ENCODE peak calls at places on chromosome 2, in six cellular contexts. S is IMR-90, M is fibroblast of mammary gland, K is left ventricle myocardium superior, V is choroid plexus epithelial cell, Q is NCI-H226. G is an unnamed sample.

GRCh38 chr2:196233808-196234501 is 62.6 kb upstream of the STK17B start:
- DNase-seq in Q (no peak), M (peak; percentile 36), K (no peak), V (peak; percentile 60), S (peak; percentile 27), G (peak; percentile 54)

GRCh38 chr2:133674433-133675331 is 106.4 kb upstream of the NCKAP5 start:
- DNase-seq in K (peak; percentile 55), S (peak; percentile 90), Q (no peak), M (peak; percentile 52), V (peak; percentile 93), G (peak; percentile 85)

GRCh38 chr2:160417745-160418397 is 75.7 kb downstream of the RBMS1 start:
- DNase-seq in K (no peak), M (peak; percentile 94), S (peak; percentile 95), Q (peak; percentile 96), V (peak; percentile 75), G (peak; percentile 86)

GRCh38 chr2:51673628-51674027 is 641.7 kb upstream of the NRXN1 start:
- DNase-seq in Q (no peak), K (no peak), S (no peak), V (no peak), M (no peak), G (no peak)

GRCh38 chr2:101151141-101151858 is at the start of gene TBC1D8:
- DNase-seq in M (peak; percentile 75), V (peak; percentile 71), S (peak; percentile 68), K (peak; percentile 94), Q (peak; percentile 77), G (peak; percentile 74)

GRCh38 chr2:189204322-189204941 is 24.9 kb upstream of the COL5A2 start:
- DNase-seq in K (no peak), V (peak; percentile 77), M (peak; percentile 77), S (peak; percentile 67), Q (no peak), G (peak; percentile 80)

GRCh38 chr2:95359035-95359434 is 43.5 kb upstream of the FAHD2A start:
- DNase-seq in S (peak; percentile 73), Q (peak; percentile 77), K (no peak), M (peak; percentile 65), V (peak; percentile 55), G (peak; percentile 76)

GRCh38 chr2:207008105-207008990 is 69.0 kb downstream of the CPO start:
- DNase-seq in S (peak; percentile 23), V (peak; percentile 23), K (no peak), M (peak; percentile 35), Q (peak; percentile 46), G (peak; percentile 17)

GRCh38 chr2:219041252-219041651 is at the start of gene CFAP65:
- DNase-seq in M (peak; percentile 56), Q (no peak), S (peak; percentile 58), K (no peak), V (peak; percentile 71), G (peak; percentile 53)

GRCh38 chr2:9229470-9229820 is 22.8 kb downstream of the ASAP2 start:
- DNase-seq in Q (no peak), V (no peak), S (no peak), K (no peak), M (no peak), G (no peak)

GRCh38 chr2:33291278-33292013 is 185.0 kb upstream of the RASGRP3 start:
- DNase-seq in K (no peak), M (peak; percentile 84), V (peak; percentile 72), S (peak; percentile 86), Q (peak; percentile 40), G (peak; percentile 90)

GRCh38 chr2:217030081-217030480 is 170.2 kb upstream of the TNP1 start:
- DNase-seq in K (no peak), Q (no peak), S (no peak), V (no peak), M (no peak), G (no peak)

GRCh38 chr2:207603486-207603885 is 21.7 kb downstream of the METTL21A start:
- DNase-seq in S (no peak), K (no peak), Q (no peak), V (no peak), M (no peak), G (no peak)

GRCh38 chr2:28394331-28394877 is 1.7 kb downstream of the FOSL2 start:
- DNase-seq in M (peak; percentile 47), S (peak; percentile 71), K (peak; percentile 68), V (peak; percentile 73), Q (no peak), G (peak; percentile 60)

GRCh38 chr2:162749456-162749855 is 89.1 kb downstream of the KCNH7 start:
- DNase-seq in K (no peak), M (no peak), V (no peak), Q (no peak), S (no peak), G (no peak)

G was measured in astrocyte of the spinal cord.